ENCODE peak calls at places on chromosomes 12 and 14, in ten cellular contexts. R is NCI-H748 treated with DMSO at 0.1 percent for 48 hours; Y is NAMALWA; F is pancreas; T is NK-92 treated with Interleukin-12 subunit alpha and Interleukin-12 subunit beta, amount 100 ng/mL, for 24 hours; G is endothelial cell; A is epithelial cell of esophagus; M is colonic mucosa; L is H7; O is MM.1S. X is an unnamed sample.

GRCh38 chr14:68603682-68604360 is 189.0 kb downstream of the ZFP36L1 start:
- DNase-seq in F (peak), T (no peak), M (no peak), L (no peak), Y (no peak), O (no peak), R (no peak), A (no peak), G (no peak), X (no peak)

GRCh38 chr12:25436206-25436912 is 116.7 kb downstream of the LMNTD1 start:
- DNase-seq in A (peak), T (no peak), L (peak), R (peak), M (peak), O (peak), Y (peak), G (peak), F (no peak), X (peak)

GRCh38 chr12:85036241-85036707 is at the start of the genes LRRIQ1 and TSPAN19:
- DNase-seq in R (peak), A (peak), G (peak), Y (peak), F (peak), T (no peak), M (peak), O (peak), L (peak), X (peak)

GRCh38 chr12:3041558-3042164 is 35.5 kb upstream of the TSPAN9 start:
- DNase-seq in A (peak), Y (peak), G (peak), T (peak), M (peak), O (peak), F (peak), R (peak), L (peak), X (peak)

GRCh38 chr14:88706425-88706824 is 86.3 kb downstream of the EML5 start:
- DNase-seq in L (no peak), A (peak), R (no peak), O (no peak), G (no peak), F (no peak), Y (no peak), M (no peak), T (no peak), X (no peak)

GRCh38 chr12:58313091-58313855 is 371.9 kb downstream of the ATP23 start:
- DNase-seq in F (no peak), A (peak), L (no peak), T (no peak), O (no peak), Y (no peak), G (no peak), M (no peak), R (no peak), X (no peak)

GRCh38 chr14:61218765-61219164 is 62.4 kb downstream of the TMEM30B start:
- DNase-seq in F (no peak), L (no peak), O (no peak), A (no peak), Y (no peak), G (no peak), T (no peak), R (no peak), M (no peak), X (no peak)

GRCh38 chr14:68951051-68951797 is 27.9 kb downstream of the ACTN1 start:
- DNase-seq in L (no peak), F (no peak), G (no peak), M (peak), O (no peak), R (no peak), T (no peak), Y (no peak), A (peak), X (no peak)

GRCh38 chr12:94644141-94644575 is 6.2 kb downstream of the TMCC3 start:
- DNase-seq in F (no peak), R (no peak), G (no peak), T (no peak), M (no peak), A (peak), O (no peak), Y (peak), L (no peak), X (no peak)

GRCh38 chr12:79083181-79083580 is 218.6 kb downstream of the SYT1 start:
- DNase-seq in O (peak), L (no peak), A (peak), T (no peak), R (peak), F (no peak), Y (no peak), G (no peak), M (no peak), X (no peak)

GRCh38 chr12:125861299-125862281 is 796.4 kb downstream of the AACS start:
- DNase-seq in R (no peak), F (peak), L (peak), A (peak), Y (no peak), G (no peak), T (no peak), M (peak), O (no peak), X (no peak)

GRCh38 chr14:105436891-105437722 is 17.5 kb downstream of the MTA1 start:
- DNase-seq in G (no peak), M (peak), R (peak), Y (peak), O (no peak), A (peak), F (no peak), T (no peak), L (no peak), X (no peak)

GRCh38 chr14:52527052-52527451 is 25.3 kb downstream of the TXNDC16 start:
- DNase-seq in F (no peak), L (no peak), R (no peak), A (no peak), M (no peak), G (no peak), T (no peak), O (no peak), Y (no peak), X (no peak)

GRCh38 chr14:67056684-67057083 is 132.6 kb upstream of the GARIN2 start:
- DNase-seq in Y (no peak), L (no peak), G (no peak), A (no peak), M (no peak), F (no peak), R (no peak), O (no peak), T (no peak), X (no peak)

GRCh38 chr14:58177125-58177524 is 22.8 kb upstream of the ACTR10 start:
- DNase-seq in Y (no peak), G (no peak), O (no peak), L (no peak), M (no peak), A (no peak), T (no peak), F (no peak), R (no peak), X (no peak)

GRCh38 chr12:66708704-66709443 is 30.0 kb upstream of the GRIP1 start:
- DNase-seq in G (no peak), M (no peak), A (peak), F (no peak), O (peak), L (no peak), R (peak), Y (peak), T (no peak), X (no peak)

GRCh38 chr12:94761559-94761958 is 111.2 kb upstream of the TMCC3 start:
- DNase-seq in Y (no peak), G (no peak), A (peak), O (no peak), M (no peak), T (no peak), R (no peak), F (no peak), L (no peak), X (no peak)

X was measured in GM13977.